ENCODE peak calls at places on chromosomes 7 and 10, in six cellular contexts. One of them, this sample, is unnamed.

GRCh38 chr10:13512564-13512963 is 16.2 kb downstream of the BEND7 start:
- DNase-seq in ELR: no peak
- DNase-seq in stimulated activated CD4-positive, alpha-beta T cell treated with anti-CD3 and anti-CD28 coated beads, Interleukin-4, amount 100 ng/mL, for 4 hours: no peak
- DNase-seq in B cell: no peak
- DNase-seq in GM23248: no peak
- DNase-seq in activated naive CD4-positive, alpha-beta T cell: no peak
- DNase-seq in this sample: no peak

GRCh38 chr10:93469454-93469853 is 12.7 kb downstream of the MYOF start:
- DNase-seq in ELR: peak
- DNase-seq in stimulated activated CD4-positive, alpha-beta T cell treated with anti-CD3 and anti-CD28 coated beads, Interleukin-4, amount 100 ng/mL, for 4 hours: no peak
- DNase-seq in B cell: no peak
- DNase-seq in GM23248: no peak
- DNase-seq in activated naive CD4-positive, alpha-beta T cell: no peak
- DNase-seq in this sample: no peak

GRCh38 chr7:121187676-121188075 is 141.1 kb upstream of the WNT16 start:
- DNase-seq in ELR: no peak
- DNase-seq in stimulated activated CD4-positive, alpha-beta T cell treated with anti-CD3 and anti-CD28 coated beads, Interleukin-4, amount 100 ng/mL, for 4 hours: no peak
- DNase-seq in B cell: no peak
- DNase-seq in GM23248: peak
- DNase-seq in activated naive CD4-positive, alpha-beta T cell: no peak
- DNase-seq in this sample: no peak

GRCh38 chr10:112773783-112774182 is 176.3 kb upstream of the TCF7L2 start:
- DNase-seq in ELR: no peak
- DNase-seq in stimulated activated CD4-positive, alpha-beta T cell treated with anti-CD3 and anti-CD28 coated beads, Interleukin-4, amount 100 ng/mL, for 4 hours: no peak
- DNase-seq in B cell: no peak
- DNase-seq in GM23248: no peak
- DNase-seq in activated naive CD4-positive, alpha-beta T cell: no peak
- DNase-seq in this sample: no peak

GRCh38 chr10:119233821-119234220 is 26.4 kb downstream of the GRK5 start:
- DNase-seq in ELR: no peak
- DNase-seq in stimulated activated CD4-positive, alpha-beta T cell treated with anti-CD3 and anti-CD28 coated beads, Interleukin-4, amount 100 ng/mL, for 4 hours: no peak
- DNase-seq in B cell: no peak
- DNase-seq in GM23248: no peak
- DNase-seq in activated naive CD4-positive, alpha-beta T cell: no peak
- DNase-seq in this sample: no peak

GRCh38 chr10:13788701-13789447 is 202.1 kb downstream of the PRPF18 start:
- DNase-seq in ELR: peak
- DNase-seq in stimulated activated CD4-positive, alpha-beta T cell treated with anti-CD3 and anti-CD28 coated beads, Interleukin-4, amount 100 ng/mL, for 4 hours: no peak
- DNase-seq in B cell: no peak
- DNase-seq in GM23248: peak
- DNase-seq in activated naive CD4-positive, alpha-beta T cell: no peak
- DNase-seq in this sample: no peak

GRCh38 chr10:12707461-12708185 is 293.9 kb downstream of the CCDC3 start:
- DNase-seq in ELR: peak
- DNase-seq in stimulated activated CD4-positive, alpha-beta T cell treated with anti-CD3 and anti-CD28 coated beads, Interleukin-4, amount 100 ng/mL, for 4 hours: peak
- DNase-seq in B cell: no peak
- DNase-seq in GM23248: peak
- DNase-seq in activated naive CD4-positive, alpha-beta T cell: no peak
- DNase-seq in this sample: no peak

GRCh38 chr7:927031-927671 is 27.3 kb downstream of the ADAP1 start:
- DNase-seq in ELR: no peak
- DNase-seq in stimulated activated CD4-positive, alpha-beta T cell treated with anti-CD3 and anti-CD28 coated beads, Interleukin-4, amount 100 ng/mL, for 4 hours: no peak
- DNase-seq in B cell: no peak
- DNase-seq in GM23248: peak
- DNase-seq in activated naive CD4-positive, alpha-beta T cell: no peak
- DNase-seq in this sample: no peak

GRCh38 chr7:157487046-157487770 is 150.4 kb downstream of the DNAJB6 start:
- DNase-seq in ELR: no peak
- DNase-seq in stimulated activated CD4-positive, alpha-beta T cell treated with anti-CD3 and anti-CD28 coated beads, Interleukin-4, amount 100 ng/mL, for 4 hours: no peak
- DNase-seq in B cell: no peak
- DNase-seq in GM23248: no peak
- DNase-seq in activated naive CD4-positive, alpha-beta T cell: no peak
- DNase-seq in this sample: no peak

GRCh38 chr7:75756340-75757297 is 15.4 kb downstream of the CCL26 start:
- DNase-seq in ELR: peak
- DNase-seq in stimulated activated CD4-positive, alpha-beta T cell treated with anti-CD3 and anti-CD28 coated beads, Interleukin-4, amount 100 ng/mL, for 4 hours: no peak
- DNase-seq in B cell: no peak
- DNase-seq in GM23248: peak
- DNase-seq in activated naive CD4-positive, alpha-beta T cell: no peak
- DNase-seq in this sample: no peak

GRCh38 chr7:18607025-18607424 is 111.5 kb downstream of the HDAC9 start:
- DNase-seq in ELR: peak
- DNase-seq in stimulated activated CD4-positive, alpha-beta T cell treated with anti-CD3 and anti-CD28 coated beads, Interleukin-4, amount 100 ng/mL, for 4 hours: no peak
- DNase-seq in B cell: no peak
- DNase-seq in GM23248: peak
- DNase-seq in activated naive CD4-positive, alpha-beta T cell: no peak
- DNase-seq in this sample: no peak

GRCh38 chr10:103708627-103709288 is 146.6 kb downstream of the SH3PXD2A start:
- DNase-seq in ELR: no peak
- DNase-seq in stimulated activated CD4-positive, alpha-beta T cell treated with anti-CD3 and anti-CD28 coated beads, Interleukin-4, amount 100 ng/mL, for 4 hours: no peak
- DNase-seq in B cell: no peak
- DNase-seq in GM23248: peak
- DNase-seq in activated naive CD4-positive, alpha-beta T cell: no peak
- DNase-seq in this sample: no peak

GRCh38 chr7:139598642-139599041 is 75.2 kb downstream of the CLEC2L start:
- DNase-seq in ELR: no peak
- DNase-seq in stimulated activated CD4-positive, alpha-beta T cell treated with anti-CD3 and anti-CD28 coated beads, Interleukin-4, amount 100 ng/mL, for 4 hours: no peak
- DNase-seq in B cell: no peak
- DNase-seq in GM23248: no peak
- DNase-seq in activated naive CD4-positive, alpha-beta T cell: no peak
- DNase-seq in this sample: no peak

GRCh38 chr10:52172581-52172980 is 141.5 kb upstream of the DKK1 start:
- DNase-seq in ELR: peak
- DNase-seq in stimulated activated CD4-positive, alpha-beta T cell treated with anti-CD3 and anti-CD28 coated beads, Interleukin-4, amount 100 ng/mL, for 4 hours: no peak
- DNase-seq in B cell: no peak
- DNase-seq in GM23248: peak
- DNase-seq in activated naive CD4-positive, alpha-beta T cell: no peak
- DNase-seq in this sample: no peak

GRCh38 chr7:149570784-149571183 is 73.2 kb upstream of the ZNF746 start:
- DNase-seq in ELR: no peak
- DNase-seq in stimulated activated CD4-positive, alpha-beta T cell treated with anti-CD3 and anti-CD28 coated beads, Interleukin-4, amount 100 ng/mL, for 4 hours: no peak
- DNase-seq in B cell: no peak
- DNase-seq in GM23248: no peak
- DNase-seq in activated naive CD4-positive, alpha-beta T cell: no peak
- DNase-seq in this sample: no peak

GRCh38 chr10:13349776-13350274 is 1.7 kb upstream of the SEPHS1 start:
- DNase-seq in ELR: peak
- DNase-seq in stimulated activated CD4-positive, alpha-beta T cell treated with anti-CD3 and anti-CD28 coated beads, Interleukin-4, amount 100 ng/mL, for 4 hours: peak
- DNase-seq in B cell: no peak
- DNase-seq in GM23248: peak
- DNase-seq in activated naive CD4-positive, alpha-beta T cell: no peak
- DNase-seq in this sample: no peak

GRCh38 chr7:73704640-73705550 is 14.6 kb downstream of the STX1A start:
- DNase-seq in ELR: no peak
- DNase-seq in stimulated activated CD4-positive, alpha-beta T cell treated with anti-CD3 and anti-CD28 coated beads, Interleukin-4, amount 100 ng/mL, for 4 hours: no peak
- DNase-seq in B cell: no peak
- DNase-seq in GM23248: no peak
- DNase-seq in activated naive CD4-positive, alpha-beta T cell: no peak
- DNase-seq in this sample: no peak

GRCh38 chr7:46542076-46542475 is 621.0 kb upstream of the IGFBP3 start:
- DNase-seq in ELR: no peak
- DNase-seq in stimulated activated CD4-positive, alpha-beta T cell treated with anti-CD3 and anti-CD28 coated beads, Interleukin-4, amount 100 ng/mL, for 4 hours: no peak
- DNase-seq in B cell: no peak
- DNase-seq in GM23248: no peak
- DNase-seq in activated naive CD4-positive, alpha-beta T cell: no peak
- DNase-seq in this sample: no peak

GRCh38 chr10:91551856-91552255 is 81.0 kb downstream of the PPP1R3C start:
- DNase-seq in ELR: peak
- DNase-seq in stimulated activated CD4-positive, alpha-beta T cell treated with anti-CD3 and anti-CD28 coated beads, Interleukin-4, amount 100 ng/mL, for 4 hours: no peak
- DNase-seq in B cell: no peak
- DNase-seq in GM23248: peak
- DNase-seq in activated naive CD4-positive, alpha-beta T cell: no peak
- DNase-seq in this sample: no peak

This sample was measured in central memory CD8-positive, alpha-beta T cell.